ENCODE peak calls at places on chromosome 10, in nine cellular contexts. Y is testis, E is IMR-90, J is upper lobe of left lung, Z is heart left ventricle, N is NB4, M is suprapubic skin, P is H54, U is H1. A is an unnamed sample.

GRCh38 chr10:60710041-60710440 is 68.2 kb upstream of the CDK1 start:
- DNase-seq in E (no peak), M (no peak), N (no peak), Y (no peak), J (no peak), P (no peak), U (no peak), Z (no peak), A (no peak)

GRCh38 chr10:119817991-119818888 is 54.4 kb downstream of the MCMBP start:
- DNase-seq in U (peak; percentile 96), P (no peak), Z (peak; percentile 57), Y (peak; percentile 87), E (peak; percentile 53), J (peak; percentile 24), M (peak; percentile 80), N (no peak), A (peak; percentile 29)

GRCh38 chr10:96585726-96586418 is 940 bp downstream of the TM9SF3 start:
- DNase-seq in U (no peak), N (peak; percentile 34), P (peak; percentile 19), Z (no peak), E (peak; percentile 7), M (no peak), Y (no peak), J (no peak), A (no peak)

GRCh38 chr10:72056113-72056512 is 32.2 kb downstream of the SPOCK2 start:
- DNase-seq in J (no peak), N (no peak), Z (no peak), E (no peak), U (no peak), Y (peak; percentile 76), P (no peak), M (no peak), A (peak; percentile 85)

GRCh38 chr10:97759981-97760345 is 11.8 kb downstream of the SFRP5 start:
- DNase-seq in P (no peak), U (no peak), Y (no peak), Z (no peak), J (no peak), M (no peak), N (no peak), E (no peak), A (no peak)

GRCh38 chr10:11430421-11431275 is 180.8 kb downstream of the USP6NL start:
- DNase-seq in E (no peak), Z (no peak), J (no peak), M (no peak), P (no peak), U (no peak), N (no peak), Y (no peak), A (no peak)

GRCh38 chr10:5892007-5892406 is 2.0 kb downstream of the FBH1 start:
- DNase-seq in J (no peak), E (no peak), M (no peak), Z (no peak), U (no peak), N (no peak), P (no peak), Y (no peak), A (no peak)

GRCh38 chr10:60441515-60441914 is 51.8 kb upstream of the ANK3 start:
- DNase-seq in Y (no peak), E (peak; percentile 43), N (peak; percentile 27), Z (no peak), P (no peak), M (no peak), J (no peak), U (no peak), A (no peak)

GRCh38 chr10:87935290-87936141 is 72.1 kb downstream of the PTEN start:
- DNase-seq in P (no peak), N (no peak), E (peak; percentile 49), U (no peak), Z (no peak), J (no peak), Y (no peak), M (no peak), A (no peak)

GRCh38 chr10:13693783-13694450 is 107.2 kb downstream of the PRPF18 start:
- DNase-seq in P (no peak), E (no peak), Z (no peak), J (no peak), Y (no peak), M (no peak), U (no peak), N (no peak), A (no peak)
- TF ChIP-seq POLR2A in P (no peak), E (no peak), Z (no peak), J (no peak), Y (no peak), M (no peak), U (no peak), N (no peak), A (no peak)

DNA sequence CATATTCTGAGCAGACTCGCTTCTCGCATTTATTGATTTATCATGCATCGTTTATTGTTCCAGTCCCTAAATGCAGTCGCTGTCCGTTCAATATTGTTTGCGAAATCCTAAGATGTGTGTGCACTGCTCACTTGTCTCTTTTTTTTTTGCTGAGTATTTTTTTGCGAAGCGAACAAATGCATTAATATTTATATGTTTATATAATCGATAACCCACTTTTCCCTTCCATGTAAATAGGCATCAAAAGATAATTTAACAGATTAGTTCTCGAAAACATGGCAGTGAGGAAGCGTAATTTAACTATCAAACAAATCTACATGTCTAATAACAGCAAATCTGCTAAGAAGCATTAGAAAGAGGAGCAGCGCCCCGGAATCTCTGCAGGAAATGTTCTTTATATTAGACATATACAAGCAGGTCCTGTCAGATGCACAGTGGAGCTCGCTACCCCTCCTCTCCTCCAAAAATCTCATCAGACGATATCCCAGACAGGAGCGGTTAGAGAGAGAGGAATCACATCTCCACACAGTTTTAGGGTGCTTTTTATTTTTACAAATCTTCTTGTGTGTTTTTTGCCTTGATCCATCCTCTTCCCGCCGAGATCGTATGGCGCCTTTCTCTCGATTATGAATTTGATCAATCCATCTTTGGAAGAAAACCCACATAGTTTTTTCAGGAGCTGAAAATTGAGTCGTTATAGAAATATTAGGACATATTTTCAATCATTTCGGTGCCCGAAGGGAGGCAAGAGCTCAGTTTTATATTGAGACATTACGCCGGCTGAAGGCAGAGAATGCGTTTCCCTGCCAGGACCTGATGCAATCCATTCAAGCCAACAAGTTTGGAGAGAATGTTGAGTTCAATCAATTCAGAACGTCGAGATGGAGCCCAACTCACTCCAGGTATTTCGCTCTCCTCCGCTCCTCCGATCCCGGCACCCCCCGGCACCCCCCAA is at the start of gene ARID5B:
- DNase-seq in J (peak; percentile 62), P (no peak), N (peak; percentile 71), M (no peak), U (peak; percentile 48), Z (peak; percentile 54), Y (peak; percentile 87), E (peak; percentile 72), A (peak; percentile 68)
- TF ChIP-seq POLR2A in J (no peak), P (peak; percentile 52), N (no peak), M (no peak), U (no peak), Z (no peak), Y (no peak), E (no peak), A (no peak)

GRCh38 chr10:114278140-114278883 is 39.3 kb downstream of the VWA2 start:
- DNase-seq in M (peak; percentile 59), Y (no peak), Z (no peak), J (no peak), E (no peak), P (no peak), N (no peak), U (no peak), A (peak; percentile 21)

GRCh38 chr10:114279886-114280644 is 41.0 kb downstream of the VWA2 start:
- DNase-seq in E (no peak), N (no peak), M (peak; percentile 48), P (no peak), J (no peak), Y (no peak), U (no peak), Z (no peak), A (peak; percentile 31)

GRCh38 chr10:114281006-114281405 is 42.0 kb downstream of the VWA2 start:
- DNase-seq in N (no peak), Y (no peak), M (peak; percentile 51), P (no peak), Z (no peak), J (no peak), E (no peak), U (no peak), A (no peak)

GRCh38 chr10:114278884-114279191 is 39.8 kb downstream of the VWA2 start:
- DNase-seq in J (no peak), N (no peak), U (no peak), Y (no peak), P (no peak), Z (no peak), M (no peak), E (no peak), A (no peak)

GRCh38 chr10:114279289-114279688 is 40.2 kb downstream of the VWA2 start:
- DNase-seq in N (no peak), M (peak; percentile 42), P (no peak), U (no peak), Y (no peak), E (no peak), J (no peak), Z (no peak), A (no peak)
- TF ChIP-seq POLR2A in N (no peak), M (no peak), P (no peak), U (no peak), Y (no peak), E (no peak), J (no peak), Z (no peak), A (no peak)

GRCh38 chr10:30581779-30582380 is 47.7 kb downstream of the LYZL2 start:
- DNase-seq in N (peak; percentile 50), P (peak; percentile 26), Z (no peak), E (peak; percentile 54), J (peak; percentile 34), Y (peak; percentile 55), M (no peak), U (no peak), A (no peak)

GRCh38 chr10:30580241-30580640 is 49.3 kb downstream of the LYZL2 start:
- DNase-seq in U (no peak), J (no peak), P (no peak), M (no peak), Y (no peak), Z (no peak), E (no peak), N (no peak), A (no peak)

GRCh38 chr10:30587522-30588031 is 42.0 kb downstream of the LYZL2 start:
- DNase-seq in U (peak; percentile 62), P (no peak), J (peak; percentile 84), E (no peak), N (peak; percentile 83), Y (peak; percentile 16), Z (peak; percentile 42), M (no peak), A (peak; percentile 78)

GRCh38 chr10:30586828-30587227 is 42.7 kb downstream of the LYZL2 start:
- DNase-seq in Z (no peak), N (no peak), J (no peak), P (no peak), E (no peak), M (no peak), U (no peak), Y (no peak), A (no peak)

DNA sequence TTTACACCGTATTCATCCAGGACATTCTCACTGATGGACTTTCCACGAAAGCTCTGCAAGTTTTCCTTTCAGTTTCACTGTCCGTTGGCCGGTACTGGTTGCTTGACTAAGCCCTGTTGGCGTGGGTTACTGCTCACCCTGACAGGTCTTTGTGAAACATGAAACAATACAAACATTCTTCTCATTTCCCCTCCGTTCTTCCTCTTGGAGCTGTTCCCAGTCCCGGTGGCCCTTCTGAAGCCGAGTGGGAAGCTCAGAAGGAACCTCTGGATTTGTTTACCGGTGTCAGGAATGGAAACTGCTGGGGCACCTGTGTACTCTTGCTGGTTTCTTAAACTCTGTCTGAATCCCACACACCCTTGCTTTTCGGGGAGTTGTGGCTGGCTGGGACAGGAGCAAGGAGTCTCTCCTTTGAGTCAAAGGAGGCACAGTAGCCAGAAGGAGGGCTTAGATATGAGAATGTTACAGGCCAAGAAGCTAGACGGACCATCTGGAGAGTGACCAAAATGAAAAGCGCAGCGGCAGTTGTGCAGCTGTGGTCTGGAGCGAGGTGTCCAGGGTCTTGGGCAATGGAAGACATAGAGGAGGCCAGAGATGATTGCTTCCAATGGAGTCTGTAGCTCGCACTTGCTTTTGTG is 45.7 kb downstream of the LYZL2 start:
- DNase-seq in Z (peak; percentile 80), M (peak; percentile 72), J (peak; percentile 83), E (peak; percentile 77), N (peak; percentile 36), U (no peak), P (peak; percentile 48), Y (peak; percentile 79), A (peak; percentile 80)
- TF ChIP-seq POLR2A in Z (no peak), M (no peak), J (no peak), E (no peak), N (no peak), U (no peak), P (no peak), Y (no peak), A (no peak)

A was measured in stomach.